ENCODE peak calls at places on chromosomes 5 and 9, in ten cellular contexts. H is lung; X is keratinocyte; Y is effector memory CD4-positive, alpha-beta T cell; E is mammary epithelial cell; F is GM23338; I is CD8-positive, alpha-beta T cell; P is endodermal cell; Z is foreskin keratinocyte; L is Karpas-422. B is an unnamed sample.

GRCh38 chr5:23494558-23494957 is 12.9 kb upstream of the PRDM9 start:
- DNase-seq in H (no peak), X (no peak), Y (no peak), E (no peak), F (no peak), I (no peak), P (no peak), Z (no peak), L (no peak), B (no peak)

GRCh38 chr5:58922392-58923171 is 339.7 kb downstream of the RAB3C start:
- DNase-seq in H (peak; percentile 40), X (no peak), Y (no peak), E (no peak), F (no peak), I (no peak), P (no peak), Z (no peak), L (no peak), B (no peak)

GRCh38 chr5:133331866-133332731 is 280.2 kb downstream of the FSTL4 start:
- DNase-seq in H (no peak), X (no peak), Y (no peak), E (no peak), F (no peak), I (no peak), P (no peak), Z (no peak), L (no peak), B (no peak)

GRCh38 chr5:146047396-146047795 is 58.0 kb downstream of the PLAC8L1 start:
- DNase-seq in H (no peak), X (no peak), Y (no peak), E (peak; percentile 43), F (no peak), I (no peak), P (no peak), Z (no peak), L (no peak), B (no peak)

GRCh38 chr9:105475302-105475701 is 27.5 kb downstream of the FSD1L start:
- DNase-seq in H (no peak), X (no peak), Y (no peak), E (peak; percentile 32), F (peak; percentile 68), I (no peak), P (no peak), Z (no peak), L (peak; percentile 55), B (no peak)

GRCh38 chr5:73955447-73955846 is 329.5 kb downstream of the ARHGEF28 start:
- DNase-seq in H (no peak), X (no peak), Y (no peak), E (no peak), F (no peak), I (no peak), P (no peak), Z (no peak), L (no peak), B (no peak)

GRCh38 chr9:71916834-71917534 is 5.5 kb downstream of the C9orf85 start:
- DNase-seq in H (no peak), X (no peak), Y (no peak), E (no peak), F (no peak), I (no peak), P (no peak), Z (no peak), L (no peak), B (no peak)

GRCh38 chr9:109440797-109441287 is 57.3 kb downstream of the PTPN3 start:
- DNase-seq in H (peak; percentile 58), X (peak; percentile 50), Y (no peak), E (peak; percentile 77), F (peak; percentile 95), I (peak; percentile 2), P (peak; percentile 87), Z (peak; percentile 42), L (peak; percentile 84), B (no peak)

GRCh38 chr9:127035423-127035822 is 87.0 kb downstream of the ANGPTL2 start:
- DNase-seq in H (peak; percentile 48), X (no peak), Y (no peak), E (no peak), F (no peak), I (no peak), P (peak; percentile 15), Z (no peak), L (no peak), B (no peak)

GRCh38 chr5:2383678-2384025 is 367.8 kb downstream of the IRX2 start:
- DNase-seq in H (no peak), X (no peak), Y (no peak), E (no peak), F (no peak), I (no peak), P (no peak), Z (no peak), L (no peak), B (no peak)

GRCh38 chr9:75990181-75990580 is 99.7 kb downstream of the PCSK5 start:
- DNase-seq in H (no peak), X (no peak), Y (no peak), E (no peak), F (no peak), I (no peak), P (no peak), Z (no peak), L (no peak), B (no peak)

GRCh38 chr5:135323227-135323626 is 75.8 kb downstream of the MACROH2A1 start:
- DNase-seq in H (no peak), X (no peak), Y (no peak), E (no peak), F (no peak), I (no peak), P (peak; percentile 22), Z (no peak), L (no peak), B (no peak)

GRCh38 chr5:135324897-135325650 is 74.0 kb downstream of the MACROH2A1 start:
- DNase-seq in H (no peak), X (no peak), Y (no peak), E (peak; percentile 40), F (no peak), I (peak; percentile 7), P (no peak), Z (no peak), L (no peak), B (peak; percentile 37)

GRCh38 chr5:135322744-135323143 is 76.3 kb downstream of the MACROH2A1 start:
- DNase-seq in H (no peak), X (no peak), Y (no peak), E (no peak), F (no peak), I (no peak), P (no peak), Z (no peak), L (no peak), B (no peak)

GRCh38 chr5:135323701-135324132 is 75.3 kb downstream of the MACROH2A1 start:
- DNase-seq in H (no peak), X (no peak), Y (no peak), E (no peak), F (no peak), I (no peak), P (peak; percentile 20), Z (no peak), L (no peak), B (no peak)

GRCh38 chr5:135324160-135324559 is 74.9 kb downstream of the MACROH2A1 start:
- DNase-seq in H (no peak), X (no peak), Y (no peak), E (no peak), F (no peak), I (no peak), P (no peak), Z (no peak), L (no peak), B (no peak)
- H3K27ac ChIP-seq in H (no peak overlapping the region), X (no peak overlapping the region), Y (no peak overlapping the region), E (no peak overlapping the region), F (no peak overlapping the region), I (no peak overlapping the region), P (no peak overlapping the region), Z (no peak overlapping the region), L (no peak overlapping the region), B (no peak overlapping the region)

GRCh38 chr9:78236511-78236950 is 656 bp downstream of the CEP78 start:
- DNase-seq in H (no peak), X (no peak), Y (no peak), E (peak; percentile 50), F (peak; percentile 58), I (no peak), P (no peak), Z (no peak), L (peak; percentile 72), B (no peak)

GRCh38 chr9:78238061-78239038 is 2.5 kb downstream of the CEP78 start:
- DNase-seq in H (no peak), X (no peak), Y (no peak), E (no peak), F (no peak), I (peak; percentile 14), P (no peak), Z (no peak), L (no peak), B (peak; percentile 5)

GRCh38 chr9:78235296-78235770 is 542 bp upstream of the CEP78 start:
- DNase-seq in H (no peak), X (no peak), Y (no peak), E (peak; percentile 33), F (no peak), I (no peak), P (no peak), Z (peak; percentile 22), L (peak; percentile 43), B (no peak)

GRCh38 chr9:78234810-78235209 is 1.1 kb upstream of the CEP78 start:
- DNase-seq in H (no peak), X (no peak), Y (no peak), E (peak; percentile 29), F (no peak), I (no peak), P (no peak), Z (no peak), L (no peak), B (no peak)

GRCh38 chr9:78235771-78236510 is at the start of gene CEP78:
- DNase-seq in H (peak; percentile 92), X (peak; percentile 50), Y (peak; percentile 65), E (peak; percentile 94), F (peak; percentile 98), I (peak; percentile 78), P (peak; percentile 97), Z (peak; percentile 68), L (peak; percentile 96), B (peak; percentile 83)
- H3K4me1 ChIP-seq in H (peaks cover 4% of the 10 kb centered on the region), X (peaks cover 11% of the 10 kb centered on the region), Y (no peaks in the 10 kb centered on the region), E (peaks cover 5% of the 10 kb centered on the region), F (peaks cover 7% of the 10 kb centered on the region), I (peaks cover 33% of the 10 kb centered on the region), P (peaks cover 3% of the 10 kb centered on the region), Z (peaks cover 4% of the 10 kb centered on the region), L (peaks cover 27% of the 10 kb centered on the region), B (peaks cover 34% of the 10 kb centered on the region)

DNA sequence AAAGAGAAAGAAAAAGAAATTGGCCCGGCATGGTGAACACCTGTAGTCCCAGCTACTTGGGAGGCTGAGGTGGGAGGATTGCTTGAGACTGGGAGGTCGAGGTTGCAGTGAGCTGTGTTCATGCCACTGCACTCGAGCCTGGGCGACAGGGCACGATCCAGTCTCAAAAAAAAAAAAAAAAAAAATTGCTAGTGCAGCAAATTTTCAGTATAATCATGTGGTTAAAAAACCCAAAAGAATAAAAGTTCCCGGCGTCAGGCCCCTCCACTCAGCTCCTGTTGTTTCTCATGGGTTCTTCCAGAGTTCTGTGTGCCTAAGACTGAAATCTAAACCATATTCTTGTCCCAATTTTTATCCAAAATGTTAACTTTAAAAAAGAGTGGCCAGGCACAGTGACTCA is 49.1 kb downstream of the WNK2 start:
- DNase-seq in H (no peak), X (no peak), Y (no peak), E (no peak), F (no peak), I (no peak), P (no peak), Z (no peak), L (no peak), B (no peak)
- H3K27ac ChIP-seq in H (no peak overlapping the region), X (no peak overlapping the region), Y (no peak overlapping the region), E (no peak overlapping the region), F (no peak overlapping the region), I (no peak overlapping the region), P (no peak overlapping the region), Z (no peak overlapping the region), L (no peak overlapping the region), B (no peak overlapping the region)

GRCh38 chr9:131270171-131271015 is 5.9 kb downstream of the FAM78A start:
- DNase-seq in H (peak; percentile 65), X (no peak), Y (peak; percentile 30), E (no peak), F (no peak), I (no peak), P (peak; percentile 41), Z (no peak), L (peak; percentile 73), B (no peak)
- H3K4me1 ChIP-seq in H (peaks cover 14% of the 10 kb centered on the region), X (peaks cover 13% of the 10 kb centered on the region), Y (peaks cover 68% of the 10 kb centered on the region), E (no peaks in the 10 kb centered on the region), F (peaks cover 5% of the 10 kb centered on the region), I (peaks cover 60% of the 10 kb centered on the region), P (no peaks in the 10 kb centered on the region), Z (no peaks in the 10 kb centered on the region), L (peaks cover 62% of the 10 kb centered on the region), B (peaks cover 56% of the 10 kb centered on the region)

B was measured in CD8-positive, alpha-beta memory T cell.